ENCODE peak calls at places on chromosomes 1 and 21, in four cellular contexts. One of them, this sample, is unnamed.

GRCh38 chr1:230503741-230504140 is 77.6 kb upstream of the PGBD5 start:
- DNase-seq in NCI-H1436: no peak
- DNase-seq in NCI-H2171: no peak
- DNase-seq in small intestine: no peak
- DNase-seq in this sample: no peak

GRCh38 chr1:8439015-8439702 is 121.2 kb downstream of the SLC45A1 start:
- DNase-seq in small intestine: peak; percentile 61
- DNase-seq in NCI-H2171: no peak
- DNase-seq in NCI-H1436: peak; percentile 61
- DNase-seq in this sample: peak; percentile 57

GRCh38 chr1:225427249-225428065 is at the start of gene LBR:
- DNase-seq in NCI-H1436: no peak
- DNase-seq in small intestine: no peak
- DNase-seq in NCI-H2171: peak; percentile 28
- DNase-seq in this sample: no peak

GRCh38 chr1:200305806-200306205 is 104.0 kb downstream of the ZNF281 start:
- DNase-seq in NCI-H1436: no peak
- DNase-seq in small intestine: no peak
- DNase-seq in NCI-H2171: no peak
- DNase-seq in this sample: no peak

GRCh38 chr1:66013371-66013770 is 220.7 kb downstream of the PDE4B start:
- DNase-seq in NCI-H2171: no peak
- DNase-seq in NCI-H1436: no peak
- DNase-seq in small intestine: no peak
- DNase-seq in this sample: no peak

GRCh38 chr1:151516031-151516511 is 4.9 kb downstream of the CGN start:
- DNase-seq in NCI-H2171: no peak
- DNase-seq in small intestine: no peak
- DNase-seq in NCI-H1436: no peak
- DNase-seq in this sample: no peak

GRCh38 chr21:45412909-45413581 is 8.1 kb downstream of the COL18A1 start:
- DNase-seq in small intestine: no peak
- DNase-seq in NCI-H1436: no peak
- DNase-seq in NCI-H2171: no peak
- DNase-seq in this sample: no peak

GRCh38 chr1:43881415-43881814 is 52.2 kb upstream of the ARTN start:
- DNase-seq in NCI-H2171: no peak
- DNase-seq in NCI-H1436: no peak
- DNase-seq in small intestine: no peak
- DNase-seq in this sample: no peak

GRCh38 chr1:246460411-246460810 is 46.7 kb downstream of the SMYD3 start:
- DNase-seq in small intestine: no peak
- DNase-seq in NCI-H1436: no peak
- DNase-seq in NCI-H2171: no peak
- DNase-seq in this sample: no peak

GRCh38 chr1:46081206-46081605 is 51.2 kb downstream of the PIK3R3 start:
- DNase-seq in NCI-H1436: no peak
- DNase-seq in NCI-H2171: no peak
- DNase-seq in small intestine: no peak
- DNase-seq in this sample: peak; percentile 12

GRCh38 chr1:36524359-36525062 is 41.8 kb upstream of the CSF3R start:
- DNase-seq in small intestine: no peak
- DNase-seq in NCI-H2171: no peak
- DNase-seq in NCI-H1436: no peak
- DNase-seq in this sample: no peak

GRCh38 chr1:82318265-82318664 is 517.5 kb downstream of the ADGRL2 start:
- DNase-seq in small intestine: no peak
- DNase-seq in NCI-H2171: no peak
- DNase-seq in NCI-H1436: no peak
- DNase-seq in this sample: no peak

GRCh38 chr1:88237026-88237425 is 447.0 kb upstream of the PKN2 start:
- DNase-seq in NCI-H2171: no peak
- DNase-seq in NCI-H1436: no peak
- DNase-seq in small intestine: no peak
- DNase-seq in this sample: no peak

GRCh38 chr1:3105167-3105863 is 36.3 kb downstream of the PRDM16 start:
- DNase-seq in small intestine: no peak
- DNase-seq in NCI-H1436: peak; percentile 17
- DNase-seq in NCI-H2171: no peak
- DNase-seq in this sample: no peak

GRCh38 chr1:23216771-23217420 is 406 bp downstream of the HTR1D start:
- DNase-seq in NCI-H1436: peak; percentile 28
- DNase-seq in small intestine: peak; percentile 40
- DNase-seq in NCI-H2171: no peak
- DNase-seq in this sample: no peak

GRCh38 chr1:51222809-51223208 is 13.3 kb upstream of the RNF11 start:
- DNase-seq in NCI-H2171: no peak
- DNase-seq in NCI-H1436: no peak
- DNase-seq in small intestine: no peak
- DNase-seq in this sample: no peak

GRCh38 chr1:19430121-19431068 is 54.9 kb downstream of the CAPZB start:
- DNase-seq in NCI-H1436: no peak
- DNase-seq in small intestine: peak; percentile 69
- DNase-seq in NCI-H2171: no peak
- DNase-seq in this sample: no peak

GRCh38 chr1:166272155-166272554 is 105.4 kb upstream of the FAM78B start:
- DNase-seq in NCI-H1436: no peak
- DNase-seq in small intestine: no peak
- DNase-seq in NCI-H2171: no peak
- DNase-seq in this sample: no peak

GRCh38 chr1:107550358-107550757 is 409.5 kb downstream of the NTNG1 start:
- DNase-seq in small intestine: no peak
- DNase-seq in NCI-H1436: no peak
- DNase-seq in NCI-H2171: no peak
- DNase-seq in this sample: no peak

GRCh38 chr1:233613252-233614172 is at the start of gene KCNK1:
- DNase-seq in NCI-H1436: peak; percentile 44
- DNase-seq in small intestine: peak; percentile 87
- DNase-seq in NCI-H2171: peak; percentile 77
- DNase-seq in this sample: no peak

GRCh38 chr1:185570962-185571361 is 163.2 kb upstream of the HMCN1 start:
- DNase-seq in NCI-H2171: no peak
- DNase-seq in NCI-H1436: no peak
- DNase-seq in small intestine: peak; percentile 85
- DNase-seq in this sample: no peak

GRCh38 chr1:48469616-48470500 is 2.1 kb downstream of the SPATA6 start:
- DNase-seq in small intestine: peak; percentile 76
- DNase-seq in NCI-H1436: no peak
- DNase-seq in NCI-H2171: no peak
- DNase-seq in this sample: peak; percentile 24

GRCh38 chr1:41482906-41483895 is 1.3 kb downstream of the EDN2 start:
- DNase-seq in NCI-H1436: no peak
- DNase-seq in small intestine: no peak
- DNase-seq in NCI-H2171: peak; percentile 74
- DNase-seq in this sample: no peak

GRCh38 chr1:3909615-3910014 is 9.5 kb upstream of the C1orf174 start:
- DNase-seq in NCI-H2171: no peak
- DNase-seq in small intestine: no peak
- DNase-seq in NCI-H1436: no peak
- DNase-seq in this sample: no peak

GRCh38 chr1:97423397-97423796 is 497.4 kb downstream of the DPYD start:
- DNase-seq in NCI-H1436: no peak
- DNase-seq in small intestine: no peak
- DNase-seq in NCI-H2171: no peak
- DNase-seq in this sample: no peak

GRCh38 chr21:45408271-45408791 is 3.4 kb downstream of the COL18A1 start:
- DNase-seq in small intestine: no peak
- DNase-seq in NCI-H1436: no peak
- DNase-seq in NCI-H2171: no peak
- DNase-seq in this sample: no peak

GRCh38 chr21:30164796-30165195 is 1.8 kb downstream of the CLDN17 start:
- DNase-seq in NCI-H2171: no peak
- DNase-seq in NCI-H1436: no peak
- DNase-seq in small intestine: no peak
- DNase-seq in this sample: no peak

GRCh38 chr1:206821493-206821892 is 43.9 kb upstream of the IL20 start:
- DNase-seq in small intestine: no peak
- DNase-seq in NCI-H1436: no peak
- DNase-seq in NCI-H2171: no peak
- DNase-seq in this sample: no peak

GRCh38 chr1:201553496-201554166 is 14.7 kb downstream of the NAV1 start:
- DNase-seq in small intestine: no peak
- DNase-seq in NCI-H1436: no peak
- DNase-seq in NCI-H2171: no peak
- DNase-seq in this sample: no peak

GRCh38 chr21:27171704-27172103 is 204.8 kb upstream of the ADAMTS5 start:
- DNase-seq in NCI-H2171: no peak
- DNase-seq in NCI-H1436: no peak
- DNase-seq in small intestine: no peak
- DNase-seq in this sample: peak; percentile 53

GRCh38 chr1:19368964-19369363 is 56.8 kb downstream of the SLC66A1 start:
- DNase-seq in NCI-H1436: no peak
- DNase-seq in small intestine: no peak
- DNase-seq in NCI-H2171: no peak
- DNase-seq in this sample: no peak

GRCh38 chr1:247335871-247336270 is 4.2 kb upstream of the ZNF496 start:
- DNase-seq in NCI-H2171: no peak
- DNase-seq in small intestine: no peak
- DNase-seq in NCI-H1436: no peak
- DNase-seq in this sample: no peak

GRCh38 chr1:181113061-181113695 is 24.7 kb downstream of the IER5 start:
- DNase-seq in small intestine: peak; percentile 51
- DNase-seq in NCI-H2171: no peak
- DNase-seq in NCI-H1436: no peak
- DNase-seq in this sample: no peak

GRCh38 chr21:18369115-18369514 is 34.5 kb downstream of the TMPRSS15 start:
- DNase-seq in NCI-H1436: peak; percentile 25
- DNase-seq in NCI-H2171: peak; percentile 6
- DNase-seq in small intestine: peak; percentile 6
- DNase-seq in this sample: no peak

GRCh38 chr1:87897486-87897885 is 568.8 kb downstream of the LMO4 start:
- DNase-seq in NCI-H1436: no peak
- DNase-seq in NCI-H2171: no peak
- DNase-seq in small intestine: no peak
- DNase-seq in this sample: no peak

GRCh38 chr1:114345930-114346479 is 165.0 kb downstream of the TRIM33 start:
- DNase-seq in NCI-H2171: peak; percentile 35
- DNase-seq in NCI-H1436: no peak
- DNase-seq in small intestine: no peak
- DNase-seq in this sample: no peak

GRCh38 chr1:31531177-31532000 is 44.9 kb upstream of the TINAGL1 start:
- DNase-seq in NCI-H1436: no peak
- DNase-seq in NCI-H2171: no peak
- DNase-seq in small intestine: no peak
- DNase-seq in this sample: no peak

GRCh38 chr1:155128755-155129473 is 1.2 kb downstream of the EFNA1 start:
- DNase-seq in small intestine: peak; percentile 97
- DNase-seq in NCI-H1436: no peak
- DNase-seq in NCI-H2171: no peak
- DNase-seq in this sample: no peak

GRCh38 chr1:162357681-162358266 is 18.9 kb downstream of the SPATA46 start:
- DNase-seq in small intestine: peak; percentile 64
- DNase-seq in NCI-H1436: no peak
- DNase-seq in NCI-H2171: no peak
- DNase-seq in this sample: no peak